ENCODE peak calls at places on chromosomes 16 and 17, in five cellular contexts. O is heart right ventricle; R is activated T-helper 1 cell treated with anti-CD3 and anti-CD28 coated beads, Interleukin-12 subunit alpha, Interleukin-12 subunit beta, Interleukin-2, Interleukin-4 antibody, amounts not matched to agents 30 ng/mL and 10 ng/mL and 1 ng/mL, durations not matched to agents 14 hours and 24 hours and 36 hours; I is AG08396; Q is foreskin fibroblast. X is an unnamed sample.

GRCh38 chr17:59513934-59514841 is 51.2 kb upstream of the DHX40 start:
- DNase-seq in O (peak), R (no peak), I (peak), Q (peak), X (no peak)

GRCh38 chr17:76161619-76162222 is 20.7 kb upstream of the FOXJ1 start:
- DNase-seq in O (no peak), R (no peak), I (no peak), Q (peak), X (no peak)

GRCh38 chr17:43881176-43881575 is 26.2 kb downstream of the MPP2 start:
- DNase-seq in O (no peak), R (no peak), I (no peak), Q (no peak), X (no peak)

GRCh38 chr17:51044964-51045363 is 75.7 kb downstream of the SPAG9 start:
- DNase-seq in O (no peak), R (no peak), I (no peak), Q (no peak), X (no peak)

GRCh38 chr17:42191209-42191608 is 3.1 kb downstream of the GHDC start:
- DNase-seq in O (no peak), R (no peak), I (no peak), Q (no peak), X (no peak)

GRCh38 chr16:84532855-84533486 is 28.5 kb upstream of the MEAK7 start:
- DNase-seq in O (no peak), R (no peak), I (no peak), Q (peak), X (no peak)

GRCh38 chr17:8140413-8141029 is 11.7 kb downstream of the PER1 start:
- DNase-seq in O (no peak), R (no peak), I (no peak), Q (no peak), X (no peak)

GRCh38 chr17:31470592-31470991 is 79.1 kb downstream of the RAB11FIP4 start:
- DNase-seq in O (no peak), R (no peak), I (no peak), Q (no peak), X (no peak)

GRCh38 chr17:19381741-19382444 is 3.6 kb downstream of the MAPK7 start:
- DNase-seq in O (no peak), R (no peak), I (no peak), Q (no peak), X (no peak)

GRCh38 chr17:79990051-79990592 is 45.5 kb downstream of the TBC1D16 start:
- DNase-seq in O (no peak), R (no peak), I (no peak), Q (no peak), X (no peak)